ENCODE peak calls at places on chromosomes 3 and 15, in ten cellular contexts. S is IMR-90; V is right atrium auricular region; P is upper lobe of right lung; L is aorta; E is K562; R is ovary; K is breast epithelium; B is CD8-positive, alpha-beta T cell; O is GM23248. W is an unnamed sample.

GRCh38 chr3:116065496-116065895 is 379.8 kb downstream of the LSAMP start:
- DNase-seq in S (no peak), V (no peak), P (no peak), L (no peak), E (no peak), R (no peak), K (no peak), B (no peak), O (no peak), W (no peak)

GRCh38 chr3:77835916-77836315 is 796.0 kb downstream of the ROBO2 start:
- DNase-seq in S (peak; percentile 12), V (no peak), P (no peak), L (no peak), E (no peak), R (no peak), K (no peak), B (no peak), O (no peak), W (no peak)

GRCh38 chr15:80210612-80211554 is 41.1 kb downstream of the CTXND1 start:
- DNase-seq in S (no peak), V (peak; percentile 7), P (no peak), L (no peak), E (no peak), R (no peak), K (no peak), B (no peak), O (no peak), W (no peak)

GRCh38 chr3:108780235-108780634 is 23.0 kb upstream of the RETNLB start:
- DNase-seq in S (no peak), V (no peak), P (no peak), L (no peak), E (no peak), R (no peak), K (no peak), B (peak; percentile 62), O (no peak), W (no peak)

GRCh38 chr3:61650276-61650675 is 88.9 kb downstream of the PTPRG start:
- DNase-seq in S (peak; percentile 85), V (peak; percentile 86), P (no peak), L (peak; percentile 59), E (no peak), R (peak; percentile 63), K (peak; percentile 80), B (no peak), O (peak; percentile 92), W (no peak)

GRCh38 chr15:80567721-80568157 is 127.4 kb upstream of the ABHD17C start:
- DNase-seq in S (peak; percentile 89), V (no peak), P (peak; percentile 35), L (peak; percentile 55), E (peak; percentile 26), R (no peak), K (peak; percentile 54), B (no peak), O (peak; percentile 86), W (peak; percentile 78)

GRCh38 chr15:74136584-74137543 is 6.5 kb downstream of the ISLR2 start:
- DNase-seq in S (no peak), V (no peak), P (no peak), L (no peak), E (no peak), R (no peak), K (no peak), B (no peak), O (peak; percentile 31), W (no peak)

GRCh38 chr15:97036301-97036700 is 705.8 kb downstream of the NR2F2 start:
- DNase-seq in S (no peak), V (no peak), P (no peak), L (no peak), E (no peak), R (no peak), K (no peak), B (no peak), O (no peak), W (no peak)

GRCh38 chr3:153084431-153084830 is 77.6 kb upstream of the RAP2B start:
- DNase-seq in S (no peak), V (no peak), P (no peak), L (no peak), E (no peak), R (no peak), K (no peak), B (no peak), O (no peak), W (no peak)

GRCh38 chr15:62958528-62958927 is 84.0 kb upstream of the TPM1 start:
- DNase-seq in S (no peak), V (no peak), P (no peak), L (no peak), E (no peak), R (no peak), K (no peak), B (no peak), O (peak; percentile 36), W (no peak)

GRCh38 chr3:16058511-16058910 is 116.0 kb upstream of the GALNT15 start:
- DNase-seq in S (peak; percentile 60), V (no peak), P (no peak), L (no peak), E (no peak), R (no peak), K (no peak), B (no peak), O (peak; percentile 38), W (no peak)

GRCh38 chr15:65529754-65530317 is 427 bp upstream of the HACD3 start:
- DNase-seq in S (no peak), V (no peak), P (no peak), L (no peak), E (no peak), R (no peak), K (no peak), B (no peak), O (peak; percentile 27), W (no peak)
- H3K4me3 ChIP-seq in S (peak overlapping the region; percentile 41), V (peak overlapping the region; percentile 89), P (peak overlapping the region; percentile 94), L (peak overlapping the region; percentile 66), E (peak overlapping the region; percentile 92), R (peak overlapping the region; percentile 88), K (peak overlapping the region; percentile 86), B (peak overlapping the region; percentile 97), O (peak overlapping the region; percentile 77), W (peak overlapping the region; percentile 98)

GRCh38 chr3:134356411-134357040 is 17.7 kb downstream of the AMOTL2 start:
- DNase-seq in S (no peak), V (no peak), P (peak; percentile 33), L (peak; percentile 10), E (no peak), R (no peak), K (no peak), B (no peak), O (no peak), W (peak; percentile 19)
- H3K36me3 ChIP-seq in S (peaks cover 69% of the 10 kb centered on the region), V (peaks cover 69% of the 10 kb centered on the region), P (peaks cover 68% of the 10 kb centered on the region), L (peaks cover 6% of the 10 kb centered on the region), E (no peaks in the 10 kb centered on the region), R (no peaks in the 10 kb centered on the region), K (peaks cover 6% of the 10 kb centered on the region), B (no peaks in the 10 kb centered on the region), O (peaks cover 70% of the 10 kb centered on the region), W (peaks cover 55% of the 10 kb centered on the region)

GRCh38 chr15:45378149-45378912 is at the start of gene GATM:
- DNase-seq in S (peak; percentile 83), V (peak; percentile 82), P (peak; percentile 83), L (peak; percentile 88), E (no peak), R (peak; percentile 88), K (peak; percentile 61), B (peak; percentile 48), O (peak; percentile 94), W (peak; percentile 92)
- H3K27me3 ChIP-seq in S (peaks cover 47% of the 10 kb centered on the region), V (no peaks in the 10 kb centered on the region), P (peaks cover 41% of the 10 kb centered on the region), L (no peaks in the 10 kb centered on the region), E (peaks cover 23% of the 10 kb centered on the region), R (no peaks in the 10 kb centered on the region), K (no peaks in the 10 kb centered on the region), B (peaks cover 5% of the 10 kb centered on the region), O (peaks cover 64% of the 10 kb centered on the region), W (peaks cover 45% of the 10 kb centered on the region)

GRCh38 chr15:70528270-70528706 is 235.1 kb downstream of the UACA start:
- DNase-seq in S (peak; percentile 54), V (no peak), P (no peak), L (no peak), E (no peak), R (no peak), K (no peak), B (peak; percentile 67), O (peak; percentile 24), W (no peak)
- H3K4me3 ChIP-seq in S (no peak overlapping the region), V (no peak overlapping the region), P (no peak overlapping the region), L (no peak overlapping the region), E (no peak overlapping the region), R (no peak overlapping the region), K (no peak overlapping the region), B (peak overlapping the region; percentile 40), O (no peak overlapping the region), W (no peak overlapping the region)

DNA sequence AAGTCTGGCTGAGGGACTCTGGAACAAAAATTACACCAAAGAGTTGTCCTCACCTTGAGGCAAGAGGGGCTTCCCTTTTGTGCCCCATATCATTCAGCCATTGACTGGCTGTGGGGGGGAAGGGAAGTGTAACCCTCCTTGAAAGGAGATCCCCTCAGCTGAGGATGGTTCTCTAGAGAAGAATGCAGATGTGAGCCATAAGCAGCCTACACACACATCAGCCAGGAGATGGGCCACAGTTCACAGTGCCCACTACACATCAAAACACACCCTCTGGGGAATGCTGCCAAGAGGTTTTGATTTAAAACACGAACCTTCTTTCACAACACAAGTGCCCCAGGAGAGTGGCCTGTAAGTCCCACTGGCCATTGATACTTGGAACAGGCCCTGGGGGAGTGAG is 231.2 kb upstream of the CTDSPL start:
- DNase-seq in S (no peak), V (no peak), P (no peak), L (no peak), E (no peak), R (no peak), K (no peak), B (no peak), O (no peak), W (no peak)
- H3K36me3 ChIP-seq in S (no peaks in the 10 kb centered on the region), V (peaks cover 10% of the 10 kb centered on the region), P (peaks cover 3% of the 10 kb centered on the region), L (peaks cover 2% of the 10 kb centered on the region), E (no peaks in the 10 kb centered on the region), R (no peaks in the 10 kb centered on the region), K (no peaks in the 10 kb centered on the region), B (no peaks in the 10 kb centered on the region), O (no peaks in the 10 kb centered on the region), W (no peaks in the 10 kb centered on the region)